ENCODE peak calls at places on chromosomes 12 and 14, in six cellular contexts. U, Q, D, H, B and S are unnamed samples.

GRCh38 chr12:56928262-56928661 is 5.9 kb downstream of the SDR9C7 start:
- DNase-seq in D (no peak), U (no peak), Q (no peak), H (no peak), B (no peak), S (no peak)

GRCh38 chr14:33692762-33693161 is 258.1 kb downstream of the EGLN3 start:
- DNase-seq in D (no peak), Q (no peak), U (no peak), H (peak; percentile 24), B (no peak), S (no peak)

GRCh38 chr14:105493921-105494605 is 3.0 kb downstream of the TEDC1 start:
- DNase-seq in H (no peak), Q (peak; percentile 70), B (no peak), D (no peak), U (no peak), S (no peak)

GRCh38 chr12:70733385-70733784 is 96.2 kb upstream of the PTPRB start:
- DNase-seq in D (peak; percentile 15), H (peak; percentile 67), U (no peak), B (peak; percentile 76), Q (no peak), S (peak; percentile 82)

GRCh38 chr14:33542338-33543290 is 408.3 kb downstream of the EGLN3 start:
- DNase-seq in Q (no peak), H (no peak), B (no peak), D (no peak), U (no peak), S (no peak)

GRCh38 chr14:25111061-25111601 is 61.2 kb upstream of the STXBP6 start:
- DNase-seq in Q (no peak), B (no peak), D (no peak), H (peak; percentile 98), U (no peak), S (peak; percentile 36)

GRCh38 chr14:38553586-38553985 is 297.7 kb upstream of the CLEC14A start:
- DNase-seq in Q (no peak), D (no peak), B (no peak), U (no peak), H (peak; percentile 89), S (no peak)

GRCh38 chr12:65556676-65557424 is 267.4 kb upstream of the HMGA2 start:
- DNase-seq in B (peak; percentile 80), D (peak; percentile 18), H (peak; percentile 85), Q (peak; percentile 89), U (peak; percentile 27), S (peak; percentile 80)

GRCh38 chr14:81464253-81465001 is 64.3 kb upstream of the STON2 start:
- DNase-seq in Q (no peak), U (peak; percentile 58), D (peak; percentile 79), H (peak; percentile 64), B (peak; percentile 40), S (peak; percentile 71)

GRCh38 chr12:69239922-69240624 is 704 bp downstream of the CPSF6 start:
- DNase-seq in H (peak; percentile 15), B (no peak), U (peak; percentile 42), D (peak; percentile 54), Q (peak; percentile 87), S (peak; percentile 42)

GRCh38 chr12:11719678-11720099 is 70.2 kb downstream of the ETV6 start:
- DNase-seq in D (no peak), B (no peak), U (peak; percentile 53), Q (peak; percentile 83), H (peak; percentile 98), S (no peak)

GRCh38 chr14:105850853-105851581 is 324.6 kb downstream of the TMEM121 start:
- DNase-seq in Q (peak; percentile 62), H (no peak), U (no peak), B (no peak), D (no peak), S (no peak)

GRCh38 chr12:79710707-79711483 is 20.1 kb upstream of the PAWR start:
- DNase-seq in H (no peak), D (no peak), B (no peak), Q (peak; percentile 71), U (no peak), S (no peak)

GRCh38 chr14:72924332-72924731 is 1.9 kb upstream of the DCAF4 start:
- DNase-seq in H (no peak), Q (no peak), D (no peak), B (no peak), U (no peak), S (no peak)

GRCh38 chr12:20320552-20320951 is 47.8 kb upstream of the PDE3A start:
- DNase-seq in U (no peak), H (no peak), Q (no peak), D (no peak), B (no peak), S (no peak)

GRCh38 chr14:61724133-61724532 is 28.8 kb downstream of the HIF1A start:
- DNase-seq in Q (no peak), U (no peak), B (no peak), D (no peak), H (no peak), S (no peak)

GRCh38 chr14:61730756-61731373 is 31.4 kb upstream of the SNAPC1 start:
- DNase-seq in Q (no peak), H (no peak), U (no peak), B (no peak), D (peak; percentile 36), S (no peak)

DNA sequence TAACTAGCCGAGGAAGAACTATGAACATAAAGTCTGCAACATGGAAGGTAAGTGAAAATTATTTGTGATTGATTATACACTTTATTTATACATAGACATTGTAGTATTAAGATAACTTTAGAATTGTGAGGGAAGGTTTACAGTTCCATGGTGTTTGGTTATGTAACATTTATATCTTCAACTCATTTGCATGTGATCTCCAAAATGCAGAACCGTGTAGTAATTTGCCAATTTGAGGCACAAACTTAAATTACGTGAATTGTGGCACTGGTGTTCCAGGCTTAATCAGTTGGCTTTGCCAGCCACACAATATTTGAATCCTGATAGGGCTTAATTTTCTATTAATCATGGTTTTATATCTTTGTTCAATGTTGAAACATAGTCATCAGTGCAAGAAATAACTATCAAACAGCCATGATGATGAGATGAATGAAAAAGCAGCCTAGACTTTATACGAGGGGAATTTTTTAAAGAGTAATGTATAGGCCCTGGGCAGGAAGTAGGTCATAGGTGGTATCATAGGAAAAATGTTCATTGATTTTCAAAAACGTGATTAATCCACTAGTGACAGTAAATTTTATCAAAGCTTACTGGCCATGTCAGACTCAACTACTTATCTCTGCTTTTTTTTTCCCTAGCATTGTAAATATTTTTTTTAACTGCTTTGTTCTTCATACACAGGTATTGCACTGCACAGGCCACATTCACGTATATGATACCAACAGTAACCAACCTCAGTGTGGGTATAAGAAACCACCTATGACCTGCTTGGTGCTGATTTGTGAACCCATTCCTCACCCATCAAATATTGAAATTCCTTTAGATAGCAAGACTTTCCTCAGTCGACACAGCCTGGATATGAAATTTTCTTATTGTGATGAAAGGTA is 31.7 kb downstream of the HIF1A start:
- DNase-seq in U (no peak), D (no peak), Q (no peak), B (no peak), H (no peak), S (no peak)
- H3K36me3 ChIP-seq in U (no peaks in the 10 kb centered on the region), D (peaks cover 44% of the 10 kb centered on the region), Q (peaks cover 34% of the 10 kb centered on the region), B (peaks cover 33% of the 10 kb centered on the region), H (peaks cover 62% of the 10 kb centered on the region), S (peaks cover 6% of the 10 kb centered on the region)

DNA sequence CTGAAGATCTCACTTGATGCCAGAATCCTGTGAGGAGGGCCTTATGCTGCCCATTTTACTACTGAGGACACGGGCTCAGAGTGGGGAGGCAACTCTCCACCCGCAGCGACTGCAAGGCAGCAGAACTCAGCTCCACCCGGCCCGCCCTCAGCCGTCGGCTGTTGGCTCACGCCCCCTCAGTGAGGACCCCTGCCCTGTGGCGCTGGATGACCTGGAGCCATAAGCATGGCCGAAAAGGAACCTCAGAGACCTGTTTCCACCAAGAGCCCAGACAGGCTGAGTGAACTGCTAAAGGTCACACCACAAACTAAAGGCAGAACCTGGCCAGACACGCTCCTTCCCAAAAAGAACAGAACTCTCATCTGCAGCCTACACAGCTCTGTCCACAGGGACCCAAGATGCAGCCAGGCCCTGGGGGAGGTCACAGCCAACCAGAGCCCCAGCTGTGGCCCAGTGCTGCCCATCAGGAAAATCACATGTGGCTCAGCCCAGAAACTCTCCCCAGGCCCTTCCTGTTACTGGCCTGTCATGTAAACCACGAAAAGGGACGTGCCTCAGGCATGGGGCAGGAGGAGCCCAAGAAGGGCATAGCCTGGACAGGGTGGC is 32.8 kb downstream of the CCNK start:
- DNase-seq in U (no peak), D (no peak), H (no peak), B (no peak), Q (no peak), S (no peak)
- H3K36me3 ChIP-seq in U (no peaks in the 10 kb centered on the region), D (peaks cover 17% of the 10 kb centered on the region), H (peaks cover 30% of the 10 kb centered on the region), B (peaks cover 8% of the 10 kb centered on the region), Q (peaks cover 7% of the 10 kb centered on the region), S (peaks cover 24% of the 10 kb centered on the region)

GRCh38 chr14:74160763-74161162 is 76.0 kb downstream of the LIN52 start:
- DNase-seq in B (no peak), H (no peak), Q (no peak), D (no peak), U (no peak), S (no peak)

GRCh38 chr14:74161526-74162158 is 76.9 kb downstream of the LIN52 start:
- DNase-seq in Q (no peak), U (no peak), D (no peak), H (no peak), B (no peak), S (no peak)
- H3K36me3 ChIP-seq in Q (no peaks in the 10 kb centered on the region), U (no peaks in the 10 kb centered on the region), D (peaks cover 4% of the 10 kb centered on the region), H (peaks cover 1% of the 10 kb centered on the region), B (no peaks in the 10 kb centered on the region), S (no peaks in the 10 kb centered on the region)

GRCh38 chr12:5374691-5375090 is 57.2 kb upstream of the NTF3 start:
- DNase-seq in B (no peak), Q (no peak), H (no peak), U (no peak), D (no peak), S (no peak)
- H3K36me3 ChIP-seq in B (no peaks in the 10 kb centered on the region), Q (no peaks in the 10 kb centered on the region), H (no peaks in the 10 kb centered on the region), U (no peaks in the 10 kb centered on the region), D (no peaks in the 10 kb centered on the region), S (no peaks in the 10 kb centered on the region)

GRCh38 chr12:132205271-132206092 is 61.2 kb downstream of the NOC4L start:
- DNase-seq in H (no peak), B (no peak), D (no peak), Q (peak; percentile 80), U (no peak), S (no peak)

GRCh38 chr12:132202929-132203721 is 58.9 kb downstream of the NOC4L start:
- DNase-seq in D (no peak), U (no peak), B (no peak), Q (peak; percentile 71), H (no peak), S (no peak)

GRCh38 chr12:132206093-132206434 is 61.8 kb downstream of the NOC4L start:
- DNase-seq in D (no peak), Q (peak; percentile 86), U (no peak), B (no peak), H (no peak), S (no peak)

GRCh38 chr12:132204822-132205270 is 60.6 kb downstream of the NOC4L start:
- DNase-seq in B (no peak), D (no peak), H (no peak), U (no peak), Q (peak; percentile 65), S (no peak)

GRCh38 chr12:132204064-132204821 is 60.0 kb downstream of the NOC4L start:
- DNase-seq in H (no peak), B (no peak), Q (no peak), D (no peak), U (no peak), S (no peak)
- H3K36me3 ChIP-seq in H (no peaks in the 10 kb centered on the region), B (no peaks in the 10 kb centered on the region), Q (no peaks in the 10 kb centered on the region), D (no peaks in the 10 kb centered on the region), U (no peaks in the 10 kb centered on the region), S (no peaks in the 10 kb centered on the region)